ENCODE peak calls at places on chromosomes 4 and X, in ten cellular contexts. H, P, C, V, I, X, N, Y, F and Q are unnamed samples.
A peak's percentile ranks its signal among the peaks of the same experiment; 100 is the strongest.

GRCh38 chrX:120262781-120263719 is 12.4 kb downstream of the ZBTB33 start:
- DNase-seq in I (no peak), C (no peak), X (no peak), F (no peak), H (no peak), N (no peak), P (no peak), V (no peak), Y (no peak), Q (no peak)

GRCh38 chrX:139204903-139205667 is 325.5 kb upstream of the F9 start:
- DNase-seq in X (no peak), Y (peak; percentile 58), F (peak; percentile 45), P (peak; percentile 46), N (no peak), H (no peak), I (peak; percentile 29), C (no peak), V (no peak), Q (no peak)

GRCh38 chr4:113831469-113831868 is 69.9 kb upstream of the CAMK2D start:
- DNase-seq in C (no peak), X (no peak), Y (no peak), P (no peak), H (no peak), I (no peak), F (no peak), N (no peak), V (no peak), Q (no peak)

GRCh38 chr4:100240008-100240407 is 49.7 kb upstream of the DDIT4L start:
- DNase-seq in H (no peak), Y (no peak), P (no peak), V (no peak), I (no peak), F (no peak), C (no peak), N (no peak), X (no peak), Q (no peak)

GRCh38 chr4:90769251-90769650 is 642.1 kb downstream of the CCSER1 start:
- DNase-seq in H (no peak), V (no peak), I (no peak), C (no peak), P (no peak), X (no peak), N (no peak), Y (no peak), F (no peak), Q (no peak)

GRCh38 chr4:4248036-4248884 is at the start of gene TMEM128:
- DNase-seq in V (peak; percentile 80), I (peak; percentile 91), X (peak; percentile 64), P (peak; percentile 94), Y (peak; percentile 91), F (peak; percentile 95), N (peak; percentile 92), H (peak; percentile 83), C (peak; percentile 88), Q (peak; percentile 94)

GRCh38 chr4:41448935-41449334 is 89.0 kb upstream of the LIMCH1 start:
- DNase-seq in I (peak; percentile 35), F (no peak), P (no peak), N (peak; percentile 47), V (no peak), H (no peak), X (no peak), Y (peak; percentile 52), C (no peak), Q (no peak)

GRCh38 chrX:9737363-9737762 is 28.3 kb downstream of the GPR143 start:
- DNase-seq in P (no peak), N (no peak), Y (no peak), X (no peak), H (no peak), I (no peak), C (no peak), F (no peak), V (no peak), Q (no peak)